ENCODE peak calls at places on chromosomes 1 and 21, in five cellular contexts. One of them, this sample, is unnamed.

GRCh38 chr1:11590395-11590794 is 63.8 kb downstream of the FBXO2 start:
- DNase-seq in NCI-H1417: no peak
- DNase-seq in Kasumi-1: no peak
- DNase-seq in Jurkat, Clone E6-1: no peak
- DNase-seq in H9: peak; percentile 79
- DNase-seq in this sample: no peak

GRCh38 chr1:66532798-66533783 is 862 bp upstream of the SGIP1 start:
- DNase-seq in NCI-H1417: no peak
- DNase-seq in Kasumi-1: no peak
- DNase-seq in Jurkat, Clone E6-1: no peak
- DNase-seq in H9: peak; percentile 39
- DNase-seq in this sample: no peak

GRCh38 chr1:243598433-243598832 is 251.6 kb downstream of the AKT3 start:
- DNase-seq in NCI-H1417: no peak
- DNase-seq in Kasumi-1: peak; percentile 92
- DNase-seq in Jurkat, Clone E6-1: peak; percentile 53
- DNase-seq in H9: no peak
- DNase-seq in this sample: peak; percentile 39

GRCh38 chr1:207944571-207944970 is 33.6 kb upstream of the CD34 start:
- DNase-seq in NCI-H1417: no peak
- DNase-seq in Kasumi-1: no peak
- DNase-seq in Jurkat, Clone E6-1: no peak
- DNase-seq in H9: no peak
- DNase-seq in this sample: no peak

GRCh38 chr1:6316240-6317100 is 55.6 kb upstream of the GPR153 start:
- DNase-seq in NCI-H1417: no peak
- DNase-seq in Kasumi-1: no peak
- DNase-seq in Jurkat, Clone E6-1: no peak
- DNase-seq in H9: no peak
- DNase-seq in this sample: no peak

GRCh38 chr21:44702973-44703730 is 6.2 kb downstream of the KRTAP10-12 start:
- DNase-seq in NCI-H1417: peak; percentile 97
- DNase-seq in Kasumi-1: no peak
- DNase-seq in Jurkat, Clone E6-1: no peak
- DNase-seq in H9: no peak
- DNase-seq in this sample: no peak

GRCh38 chr1:91754348-91754747 is 131.6 kb downstream of the TGFBR3 start:
- DNase-seq in NCI-H1417: peak; percentile 8
- DNase-seq in Kasumi-1: no peak
- DNase-seq in Jurkat, Clone E6-1: no peak
- DNase-seq in H9: no peak
- DNase-seq in this sample: no peak

GRCh38 chr1:54124472-54124871 is 28.3 kb downstream of the CDCP2 start:
- DNase-seq in NCI-H1417: peak; percentile 94
- DNase-seq in Kasumi-1: no peak
- DNase-seq in Jurkat, Clone E6-1: no peak
- DNase-seq in H9: no peak
- DNase-seq in this sample: no peak

GRCh38 chr1:72954943-72955342 is 672.6 kb upstream of the NEGR1 start:
- DNase-seq in NCI-H1417: no peak
- DNase-seq in Kasumi-1: no peak
- DNase-seq in Jurkat, Clone E6-1: no peak
- DNase-seq in H9: no peak
- DNase-seq in this sample: no peak

GRCh38 chr1:212161231-212161781 is 123.9 kb upstream of the PPP2R5A start:
- DNase-seq in NCI-H1417: no peak
- DNase-seq in Kasumi-1: no peak
- DNase-seq in Jurkat, Clone E6-1: peak; percentile 40
- DNase-seq in H9: no peak
- DNase-seq in this sample: no peak

GRCh38 chr1:213260322-213261075 is 209.5 kb downstream of the RPS6KC1 start:
- DNase-seq in NCI-H1417: no peak
- DNase-seq in Kasumi-1: no peak
- DNase-seq in Jurkat, Clone E6-1: no peak
- DNase-seq in H9: no peak
- DNase-seq in this sample: no peak

GRCh38 chr1:171251741-171252300 is 3.5 kb downstream of the FMO1 start:
- DNase-seq in NCI-H1417: peak; percentile 81
- DNase-seq in Kasumi-1: peak; percentile 17
- DNase-seq in Jurkat, Clone E6-1: no peak
- DNase-seq in H9: no peak
- DNase-seq in this sample: no peak

GRCh38 chr1:99697570-99697969 is 51.7 kb downstream of the PALMD start:
- DNase-seq in NCI-H1417: no peak
- DNase-seq in Kasumi-1: no peak
- DNase-seq in Jurkat, Clone E6-1: no peak
- DNase-seq in H9: no peak
- DNase-seq in this sample: no peak

GRCh38 chr1:81812712-81813111 is 12.0 kb downstream of the ADGRL2 start:
- DNase-seq in NCI-H1417: no peak
- DNase-seq in Kasumi-1: no peak
- DNase-seq in Jurkat, Clone E6-1: no peak
- DNase-seq in H9: no peak
- DNase-seq in this sample: no peak